ENCODE peak calls at places on chromosome 5, in six cellular contexts. G is K562, N is HepG2, F is SK-N-SH, R is GM12878, S is H1. Z is an unnamed sample.

GRCh38 chr5:154002093-154002492 is 36.6 kb downstream of the FAM114A2 start:
- DNase-seq in F (no peak), S (no peak), G (no peak), R (no peak), N (no peak), Z (no peak)

GRCh38 chr5:55997742-55998351 is 3.1 kb upstream of the IL6ST start:
- DNase-seq in R (no peak), S (no peak), F (no peak), N (no peak), G (peak; percentile 59), Z (no peak)

GRCh38 chr5:76270214-76270613 is 132.9 kb upstream of the IQGAP2 start:
- DNase-seq in G (no peak), S (no peak), F (no peak), R (no peak), N (no peak), Z (no peak)

GRCh38 chr5:107477492-107477891 is 193.2 kb downstream of the EFNA5 start:
- DNase-seq in S (no peak), R (no peak), F (no peak), N (no peak), G (no peak), Z (no peak)

GRCh38 chr5:35171991-35172390 is 58.3 kb downstream of the PRLR start:
- DNase-seq in N (no peak), R (no peak), G (no peak), F (no peak), S (no peak), Z (no peak)

GRCh38 chr5:78283105-78283504 is 11.4 kb downstream of the AP3B1 start:
- DNase-seq in F (no peak), R (no peak), G (no peak), S (no peak), N (no peak), Z (no peak)

GRCh38 chr5:33237471-33237870 is 203.3 kb upstream of the TARS1 start:
- DNase-seq in S (no peak), F (no peak), G (no peak), N (no peak), R (no peak), Z (no peak)

GRCh38 chr5:66246621-66247020 is 102.5 kb downstream of the SREK1 start:
- DNase-seq in G (no peak), S (no peak), N (no peak), R (no peak), F (no peak), Z (no peak)

GRCh38 chr5:172686539-172687390 is 45.7 kb downstream of the NEURL1B start:
- DNase-seq in S (no peak), R (no peak), G (no peak), F (no peak), N (no peak), Z (no peak)

GRCh38 chr5:96387616-96388015 is 45.4 kb downstream of the PCSK1 start:
- DNase-seq in R (no peak), F (no peak), N (no peak), G (no peak), S (no peak), Z (no peak)

GRCh38 chr5:176365663-176366574 is 632 bp downstream of the ARL10 start:
- DNase-seq in S (no peak), G (no peak), N (no peak), F (peak; percentile 96), R (no peak), Z (no peak)

GRCh38 chr5:62720036-62720441 is 141.4 kb downstream of the LRRC70 start:
- DNase-seq in F (peak; percentile 31), G (peak; percentile 55), N (peak; percentile 30), R (peak; percentile 34), S (peak; percentile 25), Z (peak; percentile 47)
- TF ChIP-seq GABPA in F (no peak), G (no peak), N (no peak), R (no peak), S (no peak), Z (no peak)

GRCh38 chr5:54959673-54960418 is 25.5 kb downstream of the ESM1 start:
- DNase-seq in G (peak; percentile 26), R (no peak), F (no peak), N (peak; percentile 5), S (peak; percentile 7), Z (peak; percentile 1)
- TF ChIP-seq GABPA in G (no peak), R (no peak), F (no peak), N (no peak), S (no peak), Z (no peak)

GRCh38 chr5:179343902-179344300 is 1.4 kb downstream of the ADAMTS2 start:
- DNase-seq in S (peak; percentile 61), G (no peak), N (no peak), R (no peak), F (peak; percentile 85), Z (no peak)
- TF ChIP-seq GABPA in S (no peak), G (no peak), N (no peak), R (no peak), F (no peak), Z (no peak)

DNA sequence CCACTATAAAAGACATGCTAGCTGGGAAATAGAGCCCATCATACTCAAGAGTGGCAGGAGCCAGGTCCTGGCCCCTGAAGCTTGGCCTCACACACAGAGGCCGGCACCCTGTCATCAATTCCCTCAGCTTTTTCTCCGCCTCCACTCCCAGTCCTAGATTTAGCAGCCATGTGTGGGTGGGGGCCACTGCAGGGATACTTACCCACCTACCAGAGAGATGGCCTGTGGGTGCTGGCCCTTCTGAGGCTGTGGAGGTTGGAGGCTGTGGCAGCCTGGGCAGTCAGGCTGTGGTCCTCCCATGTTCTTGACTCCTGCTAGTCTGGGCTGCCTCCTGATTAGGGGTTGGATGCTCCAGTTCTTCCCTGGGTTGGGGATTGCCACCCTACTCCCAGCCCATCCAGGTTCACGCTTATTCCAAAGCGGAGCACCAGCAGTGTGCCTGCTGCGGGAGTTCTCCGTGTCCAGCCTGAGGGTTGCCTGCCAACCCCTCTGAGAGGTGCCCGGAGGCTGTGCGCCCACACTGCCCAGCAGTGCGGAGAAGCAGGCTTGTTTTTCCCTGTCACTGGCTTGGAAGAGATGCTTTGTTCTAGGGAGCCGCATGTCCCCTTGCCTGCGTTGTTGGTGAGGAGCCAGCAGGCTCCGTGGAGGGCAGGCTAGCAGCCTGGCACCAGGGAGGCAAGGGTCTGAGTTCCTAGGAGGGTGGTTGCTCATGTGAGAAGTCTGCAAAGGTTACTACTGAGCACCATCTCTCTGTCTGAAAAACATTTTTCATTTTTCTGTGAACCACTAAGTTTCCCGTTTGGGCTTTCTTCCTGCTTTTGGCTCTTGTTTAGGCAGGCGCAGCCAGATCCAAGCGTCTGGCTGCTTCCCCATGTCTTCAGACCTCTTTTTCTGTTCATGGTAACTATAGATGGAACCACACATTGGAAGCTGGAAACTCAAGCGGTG is 7.5 kb downstream of the SLC22A5 start:
- DNase-seq in R (no peak), N (no peak), G (no peak), S (no peak), F (no peak), Z (no peak)
- TF ChIP-seq GABPA in R (no peak), N (no peak), G (no peak), S (no peak), F (no peak), Z (no peak)

DNA sequence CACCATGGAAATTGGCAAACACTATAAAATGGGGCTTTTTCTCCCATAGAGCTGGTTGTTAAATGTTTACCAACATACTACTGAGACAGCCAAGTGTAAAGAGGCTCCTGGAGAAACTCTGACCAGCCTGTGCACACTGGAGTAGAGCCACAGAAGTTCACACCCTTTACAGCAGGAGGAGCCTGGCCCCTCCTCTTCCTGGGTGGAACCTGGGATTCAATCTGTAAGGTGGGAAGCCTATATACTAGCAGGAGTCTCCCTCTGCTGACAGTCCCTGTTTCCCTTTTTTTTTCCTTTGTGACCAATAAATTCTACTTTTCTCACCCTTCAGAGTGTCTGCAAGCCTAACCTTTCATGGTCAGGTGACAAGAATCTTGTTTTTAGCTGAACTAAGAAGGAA is 10.4 kb upstream of the SLC30A5 start:
- DNase-seq in F (no peak), G (peak; percentile 45), R (no peak), N (peak; percentile 62), S (peak; percentile 31), Z (peak; percentile 2)
- TF ChIP-seq GABPA in F (no peak), G (peak; percentile 67), R (no peak), N (peak; percentile 84), S (no peak), Z (no peak)

GRCh38 chr5:88113429-88113828 is 155.2 kb downstream of the TMEM161B start:
- DNase-seq in R (no peak), G (no peak), F (no peak), N (no peak), S (no peak), Z (no peak)
- TF ChIP-seq GABPA in R (no peak), G (no peak), F (no peak), N (no peak), S (no peak), Z (no peak)

GRCh38 chr5:169106906-169107305 is 194.0 kb downstream of the SLIT3 start:
- DNase-seq in R (no peak), S (no peak), G (no peak), N (no peak), F (peak; percentile 65), Z (no peak)
- TF ChIP-seq GABPA in R (no peak), S (no peak), G (no peak), N (no peak), F (no peak), Z (no peak)

GRCh38 chr5:31350395-31350794 is 156.9 kb downstream of the CDH6 start:
- DNase-seq in G (no peak), N (no peak), R (no peak), F (no peak), S (no peak), Z (no peak)

GRCh38 chr5:31347558-31347905 is 154.0 kb downstream of the CDH6 start:
- DNase-seq in N (no peak), S (no peak), F (no peak), G (no peak), R (no peak), Z (no peak)

GRCh38 chr5:31343946-31344345 is 150.5 kb downstream of the CDH6 start:
- DNase-seq in R (no peak), G (no peak), S (no peak), F (no peak), N (no peak), Z (no peak)

GRCh38 chr5:31346896-31347557 is 153.5 kb downstream of the CDH6 start:
- DNase-seq in F (no peak), G (no peak), N (no peak), S (no peak), R (no peak), Z (no peak)
- TF ChIP-seq GABPA in F (no peak), G (no peak), N (no peak), S (no peak), R (no peak), Z (no peak)

GRCh38 chr5:68548959-68549676 is 333.6 kb downstream of the PIK3R1 start:
- DNase-seq in S (no peak), F (no peak), N (peak; percentile 8), G (peak; percentile 37), R (no peak), Z (no peak)
- TF ChIP-seq GABPA in S (no peak), F (no peak), N (no peak), G (no peak), R (no peak), Z (no peak)

GRCh38 chr5:180467028-180467427 is 27.2 kb upstream of the CNOT6 start:
- DNase-seq in G (no peak), N (no peak), S (no peak), R (no peak), F (no peak), Z (no peak)
- TF ChIP-seq GABPA in G (no peak), N (no peak), S (no peak), R (no peak), F (no peak), Z (no peak)

Z was measured in HL-60.